ENCODE peak calls at places on chromosomes 5 and 9, in six cellular contexts. W is K562, Z is GM12878, S is HepG2, K is H1, O is GM12891. Q is an unnamed sample.

GRCh38 chr5:1642621-1643061 is 118.9 kb upstream of the LPCAT1 start:
- DNase-seq in W (no peak), Z (no peak), S (no peak), K (no peak), O (no peak), Q (no peak)

GRCh38 chr5:137383909-137384308 is 115.2 kb downstream of the SPOCK1 start:
- DNase-seq in W (no peak), Z (no peak), S (no peak), K (no peak), O (no peak), Q (no peak)

GRCh38 chr5:40988761-40989510 is 79.6 kb downstream of the C7 start:
- DNase-seq in W (no peak), Z (no peak), S (peak), K (no peak), O (no peak), Q (no peak)

GRCh38 chr9:130885422-130886375 is 10.9 kb downstream of the QRFP start:
- DNase-seq in W (peak), Z (no peak), S (no peak), K (no peak), O (no peak), Q (no peak)

GRCh38 chr9:133772581-133772980 is 34.4 kb upstream of the SARDH start:
- DNase-seq in W (no peak), Z (no peak), S (no peak), K (no peak), O (no peak), Q (no peak)

GRCh38 chr5:146751781-146752401 is 126.7 kb downstream of the PPP2R2B start:
- DNase-seq in W (no peak), Z (peak), S (no peak), K (no peak), O (no peak), Q (no peak)

GRCh38 chr5:98309785-98310566 is 463.5 kb upstream of the RGMB start:
- DNase-seq in W (no peak), Z (peak), S (peak), K (peak), O (peak), Q (no peak)

GRCh38 chr5:96124589-96124988 is 162.9 kb upstream of the ELL2 start:
- DNase-seq in W (no peak), Z (no peak), S (no peak), K (no peak), O (no peak), Q (no peak)

GRCh38 chr5:1460054-1460682 is 14.9 kb upstream of the SLC6A3 start:
- DNase-seq in W (no peak), Z (no peak), S (no peak), K (no peak), O (no peak), Q (no peak)

GRCh38 chr5:147359551-147359950 is 124.7 kb downstream of the STK32A start:
- DNase-seq in W (no peak), Z (no peak), S (no peak), K (no peak), O (no peak), Q (no peak)

GRCh38 chr9:37333288-37333687 is 89.2 kb upstream of the GRHPR start:
- DNase-seq in W (peak), Z (no peak), S (no peak), K (no peak), O (no peak), Q (no peak)

GRCh38 chr9:96025995-96026572 is 150.6 kb downstream of the ERCC6L2 start:
- DNase-seq in W (peak), Z (no peak), S (no peak), K (peak), O (no peak), Q (peak)

GRCh38 chr9:96686638-96687335 is 31.7 kb upstream of the PRXL2C start:
- DNase-seq in W (no peak), Z (no peak), S (no peak), K (peak), O (peak), Q (no peak)

GRCh38 chr9:95360866-95361265 is 43.4 kb upstream of the FANCC start:
- DNase-seq in W (no peak), Z (no peak), S (no peak), K (no peak), O (no peak), Q (no peak)

GRCh38 chr9:6194934-6195333 is 20.7 kb upstream of the IL33 start:
- DNase-seq in W (peak), Z (no peak), S (peak), K (no peak), O (no peak), Q (no peak)

GRCh38 chr5:150309898-150310269 is 7.2 kb upstream of the ARSI start:
- DNase-seq in W (no peak), Z (no peak), S (no peak), K (no peak), O (no peak), Q (no peak)

GRCh38 chr5:121780406-121780805 is 71.3 kb upstream of the FTMT start:
- DNase-seq in W (no peak), Z (no peak), S (no peak), K (no peak), O (no peak), Q (no peak)

GRCh38 chr5:150520747-150521521 is 13.0 kb downstream of the NDST1 start:
- DNase-seq in W (no peak), Z (no peak), S (no peak), K (no peak), O (no peak), Q (no peak)

GRCh38 chr5:40957048-40957447 is 47.8 kb downstream of the C7 start:
- DNase-seq in W (no peak), Z (no peak), S (no peak), K (no peak), O (no peak), Q (no peak)

GRCh38 chr5:871596-872298 is 20.9 kb downstream of the BRD9 start:
- DNase-seq in W (no peak), Z (no peak), S (no peak), K (no peak), O (no peak), Q (no peak)

GRCh38 chr5:86917117-86917579 is 299.4 kb downstream of the COX7C start:
- DNase-seq in W (no peak), Z (no peak), S (no peak), K (no peak), O (no peak), Q (no peak)

GRCh38 chr5:54601832-54602231 is 84.3 kb downstream of the SNX18 start:
- DNase-seq in W (no peak), Z (no peak), S (no peak), K (no peak), O (no peak), Q (no peak)

GRCh38 chr5:181205735-181206401 is 872 bp upstream of the TRIM7 start:
- DNase-seq in W (no peak), Z (no peak), S (no peak), K (no peak), O (no peak), Q (no peak)

GRCh38 chr9:131116281-131117101 is 8.9 kb upstream of the NUP214 start:
- DNase-seq in W (peak), Z (no peak), S (no peak), K (no peak), O (no peak), Q (no peak)

GRCh38 chr5:10579537-10580521 is 16.0 kb downstream of the ANKRD33B start:
- DNase-seq in W (no peak), Z (no peak), S (no peak), K (no peak), O (no peak), Q (no peak)

GRCh38 chr5:57338068-57338848 is 144.4 kb downstream of the ACTBL2 start:
- DNase-seq in W (peak), Z (no peak), S (peak), K (no peak), O (no peak), Q (no peak)

GRCh38 chr5:57778528-57779175 is 296.0 kb upstream of the ACTBL2 start:
- DNase-seq in W (no peak), Z (no peak), S (no peak), K (no peak), O (no peak), Q (no peak)

GRCh38 chr5:14353661-14354474 is 210.7 kb downstream of the TRIO start:
- DNase-seq in W (no peak), Z (no peak), S (no peak), K (no peak), O (no peak), Q (no peak)

GRCh38 chr9:124008855-124009834 is 2.4 kb upstream of the LHX2 start:
- DNase-seq in W (no peak), Z (no peak), S (no peak), K (no peak), O (no peak), Q (no peak)

GRCh38 chr9:88196456-88196855 is 58.2 kb upstream of the SPATA31C2 start:
- DNase-seq in W (no peak), Z (no peak), S (no peak), K (no peak), O (no peak), Q (no peak)

GRCh38 chr5:166342330-166342891 is 1949.0 kb upstream of the WWC1 start:
- DNase-seq in W (no peak), Z (no peak), S (no peak), K (no peak), O (no peak), Q (no peak)

DNA sequence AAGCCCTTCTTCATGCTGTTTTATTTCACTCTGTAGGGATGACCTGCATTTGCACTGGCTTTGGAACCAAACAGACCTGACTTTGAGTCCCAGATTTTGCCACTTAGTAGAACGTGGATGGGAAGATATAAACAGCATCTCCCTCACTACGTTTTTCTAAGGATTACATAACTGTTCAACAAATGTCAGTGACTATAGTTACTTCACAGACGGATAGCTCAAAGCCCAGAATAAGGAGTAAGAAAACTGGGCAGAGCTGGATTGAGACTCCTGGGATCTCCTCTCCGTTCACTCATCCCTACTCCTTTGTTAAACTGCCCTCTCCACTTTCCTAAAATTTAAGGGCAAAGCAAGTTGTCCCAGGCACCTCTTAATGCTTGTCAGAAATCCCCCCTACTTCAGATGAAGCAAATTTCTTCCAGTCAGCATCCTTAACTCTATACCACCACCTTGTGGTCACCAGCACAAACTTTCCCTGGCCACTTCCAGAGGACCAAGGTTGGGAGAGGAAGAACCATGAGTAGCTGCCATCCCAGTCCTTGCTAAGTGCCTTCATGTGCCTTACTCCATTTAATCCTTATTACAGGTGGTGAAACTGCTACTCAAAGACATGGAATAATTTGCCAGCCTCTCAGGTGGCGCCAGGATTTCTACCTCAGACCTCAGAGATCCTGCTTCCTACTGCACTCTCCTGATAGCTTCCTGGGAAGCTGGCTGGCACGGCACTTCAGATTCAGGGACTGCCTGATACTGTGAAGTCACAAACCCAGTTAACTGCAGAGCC is 38.4 kb downstream of the EGR1 start:
- DNase-seq in W (peak), Z (peak), S (peak), K (no peak), O (no peak), Q (no peak)
- TF ChIP-seq POLR2A in W (no peak), Z (peak), S (no peak), K (no peak), O (no peak), Q (no peak)

DNA sequence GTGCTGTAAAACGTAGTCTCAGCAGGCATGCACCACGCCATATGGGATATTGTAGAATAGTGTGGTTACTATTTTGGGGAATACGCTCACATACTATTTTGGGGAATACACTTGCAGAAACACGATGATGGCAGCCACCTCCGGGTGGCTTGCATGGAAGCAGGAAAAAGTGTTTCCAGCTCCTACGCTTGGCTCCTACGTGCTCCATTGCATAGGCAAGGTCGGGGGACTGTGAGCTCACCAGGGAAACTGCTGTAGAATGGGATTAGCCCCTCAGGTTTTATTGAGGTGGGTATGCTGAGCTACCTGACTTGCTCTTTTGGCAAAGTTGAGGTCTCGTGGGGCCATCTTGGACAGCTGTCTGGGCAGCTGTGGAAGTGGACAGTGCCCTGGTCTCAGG is 160.4 kb upstream of the NFIL3 start:
- DNase-seq in W (no peak), Z (no peak), S (no peak), K (no peak), O (no peak), Q (no peak)
- TF ChIP-seq POLR2AphosphoS5 in W (no peak), Z (no peak), S (no peak), K (no peak), O (no peak), Q (no peak)

GRCh38 chr5:172423379-172424110 is 30.8 kb downstream of the SH3PXD2B start:
- DNase-seq in W (peak), Z (no peak), S (no peak), K (no peak), O (no peak), Q (no peak)

GRCh38 chr5:172426086-172426485 is 28.2 kb downstream of the SH3PXD2B start:
- DNase-seq in W (no peak), Z (no peak), S (no peak), K (no peak), O (no peak), Q (no peak)

GRCh38 chr5:172427202-172427601 is 27.1 kb downstream of the SH3PXD2B start:
- DNase-seq in W (no peak), Z (no peak), S (no peak), K (no peak), O (no peak), Q (no peak)

GRCh38 chr5:172424111-172424490 is 30.2 kb downstream of the SH3PXD2B start:
- DNase-seq in W (no peak), Z (no peak), S (no peak), K (no peak), O (no peak), Q (no peak)

DNA sequence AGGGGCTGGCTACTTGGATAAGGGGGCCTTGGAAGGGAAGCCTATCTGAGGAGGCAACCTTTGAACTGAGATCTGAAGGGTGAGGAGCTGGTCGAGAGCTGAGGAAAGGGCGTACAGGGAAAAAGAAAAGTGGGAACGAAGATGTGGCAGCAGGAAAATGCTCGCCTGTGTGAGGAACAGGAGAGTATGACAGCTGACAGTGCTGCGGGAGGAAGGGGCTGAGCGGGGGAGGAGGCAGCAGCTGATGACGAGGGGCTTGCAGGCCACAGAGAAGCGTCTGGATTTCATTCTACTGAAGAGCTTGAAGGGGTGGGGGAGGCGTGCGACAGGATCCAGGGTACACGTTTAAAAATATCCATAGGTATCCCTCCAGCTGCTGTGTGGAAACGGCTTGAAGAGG is 28.9 kb downstream of the SH3PXD2B start:
- DNase-seq in W (no peak), Z (no peak), S (no peak), K (no peak), O (no peak), Q (no peak)
- TF ChIP-seq TAF1 in W (no peak), Z (no peak), S (no peak), K (no peak), O (no peak), Q (no peak)

DNA sequence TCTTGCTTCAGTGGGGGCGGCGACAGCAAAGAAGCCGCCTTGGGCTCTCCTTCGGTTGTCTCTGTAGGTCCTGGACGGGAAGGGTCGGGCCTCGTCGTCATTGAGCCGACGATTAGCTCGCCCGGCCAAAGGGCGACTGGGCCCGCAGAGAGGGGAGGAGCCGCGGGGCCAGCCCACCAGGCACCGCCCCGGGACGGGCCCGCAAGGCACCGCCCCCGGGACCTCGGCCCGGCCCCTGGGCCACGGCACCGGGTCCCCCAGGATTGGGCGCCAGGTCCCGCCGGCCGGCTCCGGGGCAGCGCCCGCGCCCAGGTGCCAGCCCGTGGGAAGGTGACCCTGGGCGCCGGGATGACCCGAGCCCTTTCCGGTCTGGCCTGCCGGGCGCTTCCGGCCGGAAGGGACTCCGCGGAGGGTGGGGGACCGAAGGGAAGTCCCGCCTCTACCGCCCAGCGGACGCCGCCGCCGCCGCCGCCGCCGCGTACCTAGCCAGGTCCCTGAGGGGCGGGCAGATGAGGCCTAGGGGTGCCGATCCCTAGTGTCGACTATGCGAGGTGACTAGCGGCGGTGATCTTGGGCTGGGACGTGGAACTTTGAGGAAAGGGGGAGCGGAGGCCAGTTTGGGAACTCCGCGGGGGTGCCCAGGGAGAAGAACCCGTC is at the start of the genes GBA2 and RGP1:
- DNase-seq in W (peak), Z (no peak), S (peak), K (no peak), O (peak), Q (peak)
- TF ChIP-seq POLR2A in W (peak), Z (peak), S (peak), K (peak), O (no peak), Q (peak)

DNA sequence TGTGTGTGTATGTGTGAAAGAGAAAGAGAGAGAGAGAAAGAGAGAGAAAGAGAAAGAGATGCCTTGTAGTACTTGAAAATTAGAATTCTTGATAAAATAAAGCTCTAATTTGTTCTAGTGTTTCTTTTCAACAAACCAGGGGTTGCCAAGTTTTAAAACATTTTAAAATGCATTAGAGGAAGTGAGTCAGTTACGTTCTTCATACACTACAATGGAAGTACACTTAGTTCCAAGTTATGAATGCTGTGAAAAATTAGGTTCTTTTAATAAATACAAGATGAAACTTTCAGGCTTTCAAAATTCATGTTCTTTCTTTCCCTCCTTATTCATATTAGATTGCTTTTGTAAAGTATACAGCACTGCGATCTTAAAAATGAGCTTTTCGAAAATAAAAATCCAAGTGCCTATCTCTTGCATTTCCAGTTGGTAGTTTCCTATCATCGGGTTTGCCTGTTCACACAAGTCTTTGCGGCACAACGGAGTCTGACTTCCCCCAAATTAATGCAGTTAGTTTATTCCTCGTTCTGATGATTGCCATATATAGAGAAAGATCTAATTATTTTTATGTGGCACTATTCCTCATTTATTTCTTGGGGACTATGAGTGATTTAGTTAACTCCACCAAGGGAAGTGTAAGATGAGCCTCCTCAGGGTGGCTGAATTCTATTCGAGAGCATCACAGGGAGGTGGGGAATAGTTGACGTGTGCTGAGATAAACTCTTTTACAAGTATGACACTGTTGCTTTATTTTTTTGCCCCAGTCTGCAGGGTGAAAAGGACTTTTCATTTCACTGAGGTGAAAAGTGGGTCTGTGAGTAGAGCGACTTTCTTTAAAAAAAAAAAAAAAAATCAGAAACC is 238.2 kb downstream of the CD180 start:
- DNase-seq in W (no peak), Z (no peak), S (no peak), K (no peak), O (no peak), Q (no peak)
- TF ChIP-seq POLR2AphosphoS5 in W (no peak), Z (no peak), S (no peak), K (no peak), O (no peak), Q (no peak)

GRCh38 chr9:91863469-91863868 is 86.6 kb downstream of the ROR2 start:
- DNase-seq in W (no peak), Z (no peak), S (no peak), K (no peak), O (no peak), Q (no peak)

GRCh38 chr9:91867740-91868139 is 82.3 kb downstream of the ROR2 start:
- DNase-seq in W (no peak), Z (no peak), S (no peak), K (no peak), O (no peak), Q (no peak)

GRCh38 chr9:91864372-91864771 is 85.7 kb downstream of the ROR2 start:
- DNase-seq in W (no peak), Z (no peak), S (no peak), K (no peak), O (no peak), Q (no peak)

DNA sequence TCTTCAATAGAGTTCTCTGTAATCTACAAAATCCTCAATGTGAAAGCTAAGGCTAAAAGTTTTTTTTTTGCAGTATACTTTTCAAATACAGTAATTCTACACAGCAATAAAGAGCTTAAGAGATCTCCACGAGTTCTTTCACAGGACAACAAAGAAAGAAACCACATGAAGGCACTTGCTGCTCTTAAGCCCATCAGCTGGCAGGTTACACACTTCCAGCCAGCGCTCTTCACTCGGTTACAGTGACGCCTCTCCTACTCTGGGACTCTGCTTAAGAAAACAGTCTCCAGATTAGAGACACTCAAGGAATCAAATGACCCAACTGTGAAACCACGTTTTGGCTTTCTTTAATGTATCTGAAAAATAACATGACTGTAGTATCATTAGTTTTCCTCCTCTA is 85.0 kb downstream of the ROR2 start:
- DNase-seq in W (no peak), Z (no peak), S (no peak), K (no peak), O (no peak), Q (no peak)
- TF ChIP-seq TAF1 in W (no peak), Z (no peak), S (no peak), K (no peak), O (no peak), Q (no peak)

Q was measured in GM12892.